ENCODE peak calls at places on chromosomes 2 and 18, in four cellular contexts. Q is LoVo, V is mucosa of gallbladder, L is GM10248. R is an unnamed sample.

GRCh38 chr18:70693196-70693595 is 404.4 kb downstream of the SOCS6 start:
- DNase-seq in Q (no peak), L (no peak), V (no peak), R (no peak)

GRCh38 chr2:174901075-174901474 is 104.1 kb downstream of the CHN1 start:
- DNase-seq in Q (no peak), L (no peak), V (no peak), R (no peak)

GRCh38 chr2:46482490-46482889 is 3.1 kb downstream of the TMEM247 start:
- DNase-seq in L (no peak), V (no peak), Q (no peak), R (no peak)

GRCh38 chr2:235126771-235127170 is 175.0 kb downstream of the SH3BP4 start:
- DNase-seq in V (no peak), Q (no peak), L (no peak), R (no peak)

GRCh38 chr2:187461294-187462261 is 13.5 kb upstream of the CALCRL start:
- DNase-seq in L (no peak), Q (no peak), V (peak; percentile 29), R (no peak)

GRCh38 chr18:2146754-2147153 is 424.6 kb downstream of the METTL4 start:
- DNase-seq in V (no peak), L (no peak), Q (no peak), R (no peak)

GRCh38 chr2:223032187-223033142 is 19.5 kb upstream of the KCNE4 start:
- DNase-seq in L (no peak), Q (no peak), V (no peak), R (no peak)

GRCh38 chr2:161170917-161171594 is 10.8 kb downstream of the TANK start:
- DNase-seq in L (no peak), V (no peak), Q (no peak), R (no peak)

GRCh38 chr18:43277164-43277600 is at the start of gene SYT4:
- DNase-seq in V (peak; percentile 62), Q (no peak), L (no peak), R (peak; percentile 40)

GRCh38 chr2:38486213-38487026 is 109.3 kb upstream of the ATL2 start:
- DNase-seq in V (no peak), Q (no peak), L (no peak), R (no peak)

GRCh38 chr2:47083886-47084682 is 71.0 kb downstream of the STPG4 start:
- DNase-seq in Q (no peak), V (peak; percentile 29), L (no peak), R (no peak)

GRCh38 chr2:197599285-197599965 is 76.0 kb downstream of the RFTN2 start:
- DNase-seq in Q (no peak), V (no peak), L (peak; percentile 51), R (peak; percentile 24)

GRCh38 chr2:202717598-202718310 is 83.0 kb downstream of the FAM117B start:
- DNase-seq in Q (no peak), V (no peak), L (no peak), R (no peak)

GRCh38 chr2:104049433-104049832 is 804.5 kb upstream of the POU3F3 start:
- DNase-seq in Q (no peak), V (no peak), L (no peak), R (no peak)

R was measured in prostate gland.